ENCODE peak calls at places on chromosomes 6 and 20, in six cellular contexts. J is OCI-M1; I is activated naive CD8-positive, alpha-beta T cell treated with anti-CD3 and anti-CD28 coated beads, Interleukin-2, amount 50 U/mL, for 24 hours; W is globus pallidus; B is cardiac fibroblast; O is stomach. P is an unnamed sample.

GRCh38 chr20:54140067-54140466 is 33.7 kb downstream of the CYP24A1 start:
- DNase-seq in J (no peak), I (no peak), W (no peak), B (peak), O (no peak), P (no peak)

GRCh38 chr20:50916257-50916656 is 15.0 kb downstream of the ADNP start:
- DNase-seq in J (peak), I (no peak), W (no peak), B (peak), O (no peak), P (no peak)

GRCh38 chr6:30042476-30042875 is 18.6 kb upstream of the POLR1H start:
- DNase-seq in J (peak), I (no peak), W (no peak), B (no peak), O (no peak), P (no peak)

GRCh38 chr6:51817832-51818231 is 269.6 kb downstream of the PKHD1 start:
- DNase-seq in J (no peak), I (no peak), W (no peak), B (no peak), O (no peak), P (no peak)

GRCh38 chr20:16708590-16708989 is 21.2 kb upstream of the SNRPB2 start:
- DNase-seq in J (no peak), I (no peak), W (no peak), B (no peak), O (no peak), P (no peak)

GRCh38 chr6:43957273-43957672 is 170.0 kb downstream of the MRPL14 start:
- DNase-seq in J (no peak), I (no peak), W (no peak), B (no peak), O (no peak), P (no peak)

GRCh38 chr6:43893073-43893472 is 123.1 kb downstream of the VEGFA start:
- DNase-seq in J (no peak), I (no peak), W (no peak), B (no peak), O (no peak), P (no peak)

GRCh38 chr6:75384116-75384515 is 99.5 kb upstream of the TMEM30A start:
- DNase-seq in J (no peak), I (no peak), W (no peak), B (no peak), O (no peak), P (no peak)

GRCh38 chr6:137625100-137625661 is 131.0 kb upstream of the OLIG3 start:
- DNase-seq in J (no peak), I (no peak), W (no peak), B (no peak), O (no peak), P (no peak)

GRCh38 chr6:33557376-33557775 is 22.7 kb downstream of the BAK1 start:
- DNase-seq in J (no peak), I (no peak), W (no peak), B (no peak), O (no peak), P (no peak)

GRCh38 chr6:3389390-3390167 is 67.3 kb downstream of the SLC22A23 start:
- DNase-seq in J (no peak), I (no peak), W (peak), B (peak), O (no peak), P (no peak)

GRCh38 chr6:13404115-13404891 is 76.0 kb upstream of the TBC1D7 start:
- DNase-seq in J (peak), I (no peak), W (no peak), B (peak), O (no peak), P (no peak)

P was measured in DND-41.